ENCODE peak calls at places on chromosomes 13 and 19, in four cellular contexts. T is H1, Z is NT2/D1, X is HepG2. Y is an unnamed sample.

GRCh38 chr13:64127192-64127591 is 2711.5 kb upstream of the PCDH20 start:
- DNase-seq in Z (no peak), T (no peak), X (no peak), Y (no peak)

GRCh38 chr13:73903561-73903960 is 230.6 kb downstream of the KLF12 start:
- DNase-seq in T (no peak), X (no peak), Z (no peak), Y (no peak)

GRCh38 chr13:99737456-99737855 is 234.1 kb downstream of the ZIC5 start:
- DNase-seq in Z (no peak), X (no peak), T (no peak), Y (no peak)

GRCh38 chr19:33868821-33869412 is 72.2 kb downstream of the KCTD15 start:
- DNase-seq in X (no peak), T (no peak), Z (no peak), Y (peak; percentile 49)

GRCh38 chr19:54850930-54851329 is 687 bp downstream of the KIR3DL2 start:
- DNase-seq in X (no peak), Z (no peak), T (no peak), Y (no peak)

GRCh38 chr13:114064516-114065140 is 67.8 kb downstream of the RASA3 start:
- DNase-seq in Z (no peak), X (no peak), T (no peak), Y (no peak)

GRCh38 chr13:66992683-66993082 is 237.5 kb downstream of the PCDH9 start:
- DNase-seq in X (no peak), T (no peak), Z (no peak), Y (no peak)

GRCh38 chr13:43167058-43167457 is 143.7 kb downstream of the DNAJC15 start:
- DNase-seq in T (no peak), Z (no peak), X (no peak), Y (no peak)

GRCh38 chr13:20824762-20825161 is 51.0 kb upstream of the EEF1AKMT1 start:
- DNase-seq in X (no peak), Z (no peak), T (no peak), Y (no peak)

GRCh38 chr19:10780368-10780767 is 55.6 kb downstream of the TMED1 start:
- DNase-seq in X (no peak), Z (no peak), T (no peak), Y (no peak)

GRCh38 chr19:3012522-3013260 is 16.4 kb downstream of the TLE2 start:
- DNase-seq in X (no peak), Z (no peak), T (no peak), Y (no peak)

GRCh38 chr13:106537521-106537920 is 2.1 kb upstream of the EFNB2 start:
- DNase-seq in Z (no peak), T (no peak), X (no peak), Y (no peak)

GRCh38 chr19:16367269-16367683 is 42.6 kb downstream of the KLF2 start:
- DNase-seq in T (no peak), X (no peak), Z (no peak), Y (no peak)

GRCh38 chr19:38655148-38655824 is 7.8 kb downstream of the ACTN4 start:
- DNase-seq in X (no peak), Z (no peak), T (no peak), Y (no peak)

GRCh38 chr19:55498246-55498645 is 10.0 kb downstream of the SSC5D start:
- DNase-seq in X (no peak), T (no peak), Z (no peak), Y (no peak)

GRCh38 chr13:28529836-28530235 is 34.9 kb upstream of the FLT1 start:
- DNase-seq in Z (no peak), X (no peak), T (no peak), Y (no peak)

GRCh38 chr13:28528848-28529247 is 33.9 kb upstream of the FLT1 start:
- DNase-seq in X (no peak), Z (no peak), T (no peak), Y (no peak)

GRCh38 chr13:28527629-28528028 is 32.7 kb upstream of the FLT1 start:
- DNase-seq in Z (no peak), X (no peak), T (no peak), Y (no peak)

GRCh38 chr13:28528388-28528787 is 33.5 kb upstream of the FLT1 start:
- DNase-seq in Z (no peak), X (no peak), T (no peak), Y (no peak)

GRCh38 chr13:28526876-28527275 is 31.9 kb upstream of the FLT1 start:
- DNase-seq in X (no peak), T (no peak), Z (no peak), Y (no peak)
- TF ChIP-seq SUZ12 in X (no peak), T (no peak), Z (no peak), Y (no peak)

DNA sequence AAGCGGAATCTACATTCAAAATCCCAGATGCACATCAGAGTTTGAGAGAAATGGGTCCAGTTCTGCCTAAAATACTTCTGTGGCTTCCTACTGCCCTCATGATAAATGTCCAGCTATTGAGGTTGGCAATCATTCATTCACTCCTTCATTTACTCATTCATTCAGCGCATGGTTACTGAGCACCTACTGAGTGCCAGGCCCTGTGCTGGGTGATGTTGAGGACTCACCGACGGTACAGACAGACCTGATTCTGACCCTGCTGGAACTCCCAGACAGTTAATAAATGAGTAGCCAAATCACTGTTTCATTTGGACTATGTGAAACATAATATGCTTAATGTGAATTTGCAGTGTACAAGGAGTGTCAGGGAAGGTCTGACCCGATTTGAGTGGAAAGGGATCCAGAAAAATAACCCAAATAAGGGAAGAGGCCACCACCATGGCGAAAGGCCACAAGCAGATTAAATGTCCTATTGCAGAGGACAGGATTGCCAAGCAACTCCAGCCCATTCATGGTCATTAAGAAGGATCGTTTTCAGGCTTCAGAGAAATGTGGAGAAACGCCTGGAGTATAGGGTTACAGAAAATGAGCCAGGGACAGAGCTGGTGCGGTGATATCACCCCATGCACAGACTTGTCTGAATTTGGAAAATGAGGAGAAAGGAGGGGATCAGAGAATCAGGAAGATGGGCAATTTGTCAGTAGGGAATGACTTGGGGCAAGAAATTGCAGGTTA is 20.5 kb downstream of the DYRK1B start:
- DNase-seq in X (no peak), Z (no peak), T (no peak), Y (no peak)
- TF ChIP-seq SUZ12 in X (no peak), Z (no peak), T (no peak), Y (no peak)

DNA sequence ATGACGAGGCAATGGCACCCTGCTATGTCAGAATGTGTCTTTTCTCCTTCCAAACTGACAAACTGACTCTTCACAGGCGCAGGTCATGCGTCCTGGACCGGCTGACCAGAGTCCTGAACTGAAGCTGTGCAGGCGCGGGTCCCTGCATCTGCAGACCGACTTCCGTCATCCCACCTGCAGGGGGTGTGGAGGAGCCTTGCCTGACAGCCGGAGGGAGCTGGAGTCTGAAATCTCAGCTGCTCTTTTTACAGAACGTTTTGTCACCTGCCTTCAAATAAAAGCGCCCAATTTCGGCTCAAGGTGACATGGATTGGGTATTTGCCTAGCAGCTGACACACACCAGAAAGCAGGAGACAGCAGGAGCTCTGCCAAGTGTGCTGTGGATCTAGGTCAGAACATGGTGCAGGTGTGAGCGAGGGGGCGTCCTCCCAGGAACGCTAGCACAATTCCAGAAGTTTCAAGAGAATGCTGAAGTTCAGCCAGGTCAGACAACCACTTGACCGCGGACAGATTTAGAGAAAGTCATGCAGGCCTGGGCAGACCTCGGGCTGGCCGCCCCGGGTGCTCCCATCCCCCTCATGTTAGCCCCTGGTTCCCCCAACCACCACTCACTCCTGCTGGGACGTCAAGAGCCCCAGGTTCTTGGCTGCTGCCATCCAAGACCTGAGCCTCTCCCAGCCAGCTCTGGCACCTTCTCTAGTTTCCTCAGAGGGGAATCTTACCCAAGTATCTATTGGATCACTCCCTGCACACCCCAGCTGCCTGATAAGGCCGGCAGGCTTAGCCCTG is 32.8 kb downstream of the ELL start:
- DNase-seq in X (peak; percentile 50), T (no peak), Z (no peak), Y (peak; percentile 66)
- TF ChIP-seq SUZ12 in X (no peak), T (no peak), Z (no peak), Y (no peak)

DNA sequence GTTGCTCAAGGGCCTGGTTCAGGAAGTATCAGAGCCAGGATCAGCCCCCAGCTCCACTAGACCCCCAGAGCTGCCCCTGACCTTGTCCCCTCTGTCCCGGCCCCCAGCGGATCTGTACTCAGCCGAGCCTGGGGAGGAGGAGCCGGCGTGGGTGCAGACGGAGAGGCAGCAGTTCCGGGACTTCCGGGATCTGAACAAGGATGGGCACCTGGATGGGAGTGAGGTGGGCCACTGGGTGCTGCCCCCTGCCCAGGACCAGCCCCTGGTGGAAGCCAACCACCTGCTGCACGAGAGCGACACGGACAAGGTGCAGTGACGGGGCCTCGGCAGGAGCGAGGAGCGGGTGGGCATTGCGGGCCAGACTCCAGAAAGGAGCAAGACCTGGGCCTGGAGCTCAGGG is 14.6 kb downstream of the RCN3 start:
- DNase-seq in Z (no peak), X (no peak), T (no peak), Y (no peak)
- TF ChIP-seq SUZ12 in Z (no peak), X (no peak), T (no peak), Y (no peak)